ENCODE peak calls at places on chromosome 9, in seven cellular contexts. E is H1, X is uterus, M is upper lobe of left lung, R is HCT116, W is esophagus squamous epithelium, T is ovary. N is an unnamed sample.

GRCh38 chr9:116327702-116328440 is 174.3 kb downstream of the PAPPA start:
- DNase-seq in E (no peak), X (no peak), M (no peak), R (no peak), W (no peak), T (no peak), N (no peak)

GRCh38 chr9:35193762-35194161 is 32.0 kb downstream of the UNC13B start:
- DNase-seq in E (no peak), X (no peak), M (no peak), R (no peak), W (no peak), T (no peak), N (no peak)

GRCh38 chr9:61668846-61669245 is 479.0 kb downstream of the SPATA31A7 start:
- DNase-seq in E (no peak), X (no peak), M (peak), R (no peak), W (no peak), T (no peak), N (no peak)

GRCh38 chr9:108156270-108156998 is 666.9 kb upstream of the KLF4 start:
- DNase-seq in E (no peak), X (no peak), M (peak), R (peak), W (no peak), T (no peak), N (no peak)

GRCh38 chr9:4495537-4495936 is 5.3 kb downstream of the SLC1A1 start:
- DNase-seq in E (no peak), X (no peak), M (no peak), R (no peak), W (no peak), T (no peak), N (no peak)

GRCh38 chr9:81718244-81718643 is 28.9 kb upstream of the TLE1 start:
- DNase-seq in E (no peak), X (no peak), M (no peak), R (no peak), W (no peak), T (no peak), N (no peak)

GRCh38 chr9:91207889-91208651 is 153.6 kb downstream of the AUH start:
- DNase-seq in E (no peak), X (no peak), M (no peak), R (no peak), W (no peak), T (no peak), N (no peak)

GRCh38 chr9:70412678-70413426 is 1.6 kb downstream of the KLF9 start:
- DNase-seq in E (no peak), X (peak), M (peak), R (no peak), W (peak), T (peak), N (no peak)

GRCh38 chr9:92484563-92484962 is 2.3 kb upstream of the ASPN start:
- DNase-seq in E (no peak), X (no peak), M (no peak), R (no peak), W (no peak), T (no peak), N (no peak)
- H3K27ac ChIP-seq in E (no peak), X (no peak), M (peak), R (no peak), W (peak), T (no peak), N (peak)

GRCh38 chr9:36258989-36259315 is 704 bp upstream of the GNE start:
- DNase-seq in E (no peak), X (no peak), M (no peak), R (no peak), W (no peak), T (no peak), N (no peak)

GRCh38 chr9:36263662-36264061 is 5.4 kb upstream of the GNE start:
- DNase-seq in E (no peak), X (no peak), M (no peak), R (no peak), W (no peak), T (no peak), N (no peak)

DNA sequence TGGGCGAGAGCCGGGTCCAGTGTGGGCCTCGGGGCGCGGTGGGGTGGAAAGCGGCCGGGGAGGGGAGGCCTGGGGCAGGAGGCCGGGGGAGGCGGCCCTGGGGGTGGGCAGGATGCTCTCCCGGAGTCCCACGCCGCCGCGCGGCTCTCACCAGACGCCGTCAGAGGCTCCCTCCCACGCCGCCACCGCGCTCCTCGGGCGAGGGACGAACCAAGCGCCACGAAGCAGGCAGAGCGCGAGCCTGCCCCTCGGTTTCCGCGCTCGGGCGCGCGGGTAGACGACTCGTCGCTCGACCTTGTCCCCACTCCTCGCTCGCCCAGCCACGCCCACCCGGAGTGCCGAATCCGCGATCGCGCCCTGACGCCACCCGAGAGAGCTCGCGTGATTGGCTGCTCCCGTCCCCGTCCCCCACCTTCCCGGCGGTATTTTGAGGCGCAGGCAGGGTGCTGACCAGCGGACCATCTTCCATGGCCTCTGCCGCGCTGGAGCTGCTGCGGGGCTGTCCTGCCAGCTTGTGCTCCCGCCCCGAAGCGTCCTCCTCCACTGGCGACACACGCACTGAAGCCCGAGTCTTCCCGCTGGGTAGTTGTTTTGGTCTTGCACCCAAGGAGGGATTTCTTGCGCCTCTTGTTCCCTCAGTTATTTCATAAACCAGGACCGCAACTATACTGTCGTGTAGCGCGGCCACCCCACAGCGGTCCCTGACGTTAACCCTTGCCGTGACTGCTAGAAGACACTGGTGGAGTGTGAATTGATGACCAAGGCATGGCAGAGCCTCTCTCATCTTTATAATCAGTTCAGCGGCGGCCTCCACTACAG is at the start of gene GNE:
- DNase-seq in E (peak), X (peak), M (peak), R (peak), W (peak), T (peak), N (peak)
- TF ChIP-seq POLR2A in E (peak), X (peak), M (peak), R (peak), W (peak), T (peak), N (peak)

GRCh38 chr9:136399176-136400037 is 563 bp downstream of the SNAPC4 start:
- DNase-seq in E (no peak), X (no peak), M (no peak), R (no peak), W (no peak), T (no peak), N (no peak)
- H3K27ac ChIP-seq in E (peak), X (peak), M (peak), R (peak), W (peak), T (no peak), N (peak)

DNA sequence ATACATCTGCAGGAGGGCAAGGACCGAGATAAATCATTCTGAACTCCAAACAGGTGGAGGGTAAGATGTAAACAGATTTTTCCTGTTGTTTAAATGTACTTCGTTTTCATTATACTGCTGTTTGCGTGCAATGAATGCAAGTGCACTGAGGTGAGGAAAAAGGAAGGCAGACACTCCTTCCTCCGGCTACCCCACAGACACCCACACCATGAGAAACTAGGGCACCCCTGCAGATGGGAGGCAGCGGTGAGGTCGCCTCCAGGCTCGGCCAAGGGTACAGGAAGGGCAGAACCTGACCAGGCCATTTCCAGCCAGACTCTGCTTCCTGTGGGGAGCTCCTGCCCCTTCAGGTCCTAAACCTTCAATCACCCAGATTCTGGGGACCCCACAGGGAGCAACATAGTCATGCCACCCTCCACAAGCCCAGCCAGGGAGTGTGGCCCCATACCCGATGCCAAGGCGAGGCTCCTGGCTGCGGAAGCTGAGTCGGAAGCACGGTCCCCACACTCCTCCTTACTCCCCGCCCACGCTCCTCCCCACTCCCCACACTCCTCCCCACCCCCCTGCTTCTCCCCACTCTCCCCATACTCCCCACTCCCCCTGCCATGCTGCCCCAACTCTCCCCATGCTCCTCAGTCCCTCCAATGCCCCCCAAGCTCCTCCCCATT is 37.1 kb downstream of the VAV2 start:
- DNase-seq in E (no peak), X (no peak), M (no peak), R (no peak), W (no peak), T (no peak), N (no peak)
- TF ChIP-seq POLR2A in E (no peak), X (no peak), M (no peak), R (no peak), W (no peak), T (no peak), N (no peak)

GRCh38 chr9:21615446-21615845 is 133.3 kb upstream of the IFNE start:
- DNase-seq in E (no peak), X (no peak), M (no peak), R (no peak), W (no peak), T (no peak), N (no peak)

GRCh38 chr9:21611896-21612295 is 129.8 kb upstream of the IFNE start:
- DNase-seq in E (no peak), X (no peak), M (no peak), R (peak), W (no peak), T (no peak), N (no peak)

GRCh38 chr9:21615018-21615417 is 132.9 kb upstream of the IFNE start:
- DNase-seq in E (no peak), X (no peak), M (no peak), R (no peak), W (no peak), T (no peak), N (no peak)

GRCh38 chr9:21616082-21616778 is 134.1 kb upstream of the IFNE start:
- DNase-seq in E (no peak), X (no peak), M (no peak), R (peak), W (no peak), T (no peak), N (no peak)
- H3K27ac ChIP-seq in E (no peak), X (no peak), M (no peak), R (peak), W (no peak), T (no peak), N (no peak)

GRCh38 chr9:37042421-37042820 is 8.4 kb upstream of the PAX5 start:
- DNase-seq in E (no peak), X (no peak), M (no peak), R (no peak), W (no peak), T (no peak), N (no peak)
- TF ChIP-seq POLR2A in E (no peak), X (no peak), M (no peak), R (no peak), W (no peak), T (no peak), N (no peak)

DNA sequence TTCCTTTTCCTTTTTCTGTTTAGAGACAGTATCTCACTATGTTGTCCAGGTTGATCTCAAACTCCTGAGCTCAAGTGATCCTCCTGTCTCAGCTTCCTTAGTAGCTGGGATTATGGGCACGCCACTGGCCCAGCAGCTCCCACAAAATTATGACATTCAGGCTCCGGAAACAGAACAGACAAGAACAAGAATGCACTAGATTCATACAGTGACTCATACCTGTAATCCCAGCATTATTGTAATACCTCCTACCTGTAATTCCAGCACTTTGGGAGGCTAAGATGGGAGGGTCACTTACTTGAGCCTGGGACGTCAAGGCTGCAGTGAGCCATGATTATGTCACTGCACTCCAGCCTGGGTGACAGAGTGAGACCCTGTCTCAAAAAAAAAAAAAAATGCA is 26.7 kb upstream of the B4GALT1 start:
- DNase-seq in E (no peak), X (no peak), M (no peak), R (no peak), W (no peak), T (no peak), N (no peak)
- H3K27ac ChIP-seq in E (no peak), X (no peak), M (no peak), R (no peak), W (peak), T (no peak), N (no peak)